ENCODE peak calls at places on chromosomes 6 and 20, in five cellular contexts. N, G, P, D and O are unnamed samples.

GRCh38 chr6:47376930-47377329 is 67.2 kb upstream of the TNFRSF21 start:
- DNase-seq in N (no peak), G (no peak), P (no peak), D (no peak), O (no peak)

GRCh38 chr6:44127186-44128019 is at the start of the genes MRPL14 and TMEM63B:
- DNase-seq in N (peak), G (peak), P (peak), D (peak), O (peak)

GRCh38 chr6:111792914-111793700 is 80.1 kb downstream of the FYN start:
- DNase-seq in N (no peak), G (no peak), P (no peak), D (peak), O (no peak)

GRCh38 chr20:48051810-48052491 is 266.7 kb upstream of the SULF2 start:
- DNase-seq in N (no peak), G (no peak), P (peak), D (peak), O (no peak)

GRCh38 chr6:6901205-6901719 is 206.5 kb upstream of the RREB1 start:
- DNase-seq in N (no peak), G (no peak), P (no peak), D (no peak), O (no peak)

GRCh38 chr6:111080713-111081112 is 6.6 kb upstream of the SLC16A10 start:
- DNase-seq in N (no peak), G (no peak), P (no peak), D (no peak), O (no peak)

GRCh38 chr6:2209226-2209809 is 36.1 kb downstream of the GMDS start:
- DNase-seq in N (no peak), G (peak), P (peak), D (peak), O (no peak)

GRCh38 chr6:3410385-3411360 is 46.2 kb downstream of the SLC22A23 start:
- DNase-seq in N (peak), G (peak), P (peak), D (peak), O (peak)

GRCh38 chr6:56714982-56715456 is 72.3 kb upstream of the DST start:
- DNase-seq in N (no peak), G (no peak), P (peak), D (peak), O (no peak)

GRCh38 chr20:25005220-25005619 is 12.7 kb upstream of the APMAP start:
- DNase-seq in N (peak), G (no peak), P (peak), D (no peak), O (no peak)

GRCh38 chr6:151553416-151554158 is 59.8 kb downstream of the CCDC170 start:
- DNase-seq in N (no peak), G (no peak), P (no peak), D (no peak), O (no peak)

GRCh38 chr6:6006428-6007310 is at the start of gene NRN1:
- DNase-seq in N (no peak), G (no peak), P (peak), D (no peak), O (no peak)

GRCh38 chr6:136405410-136406029 is 115.9 kb upstream of the BCLAF1 start:
- DNase-seq in N (no peak), G (no peak), P (no peak), D (no peak), O (no peak)

GRCh38 chr6:144331610-144332009 is 46.5 kb downstream of the UTRN start:
- DNase-seq in N (no peak), G (no peak), P (peak), D (no peak), O (no peak)

GRCh38 chr20:24318569-24319352 is 150.7 kb upstream of the SYNDIG1 start:
- DNase-seq in N (no peak), G (no peak), P (no peak), D (no peak), O (no peak)

GRCh38 chr6:38018755-38019165 is 199.2 kb downstream of the ZFAND3 start:
- DNase-seq in N (no peak), G (no peak), P (no peak), D (no peak), O (no peak)
- TF ChIP-seq CTCF in N (no peak), G (no peak), P (no peak), D (peak), O (no peak)

DNA sequence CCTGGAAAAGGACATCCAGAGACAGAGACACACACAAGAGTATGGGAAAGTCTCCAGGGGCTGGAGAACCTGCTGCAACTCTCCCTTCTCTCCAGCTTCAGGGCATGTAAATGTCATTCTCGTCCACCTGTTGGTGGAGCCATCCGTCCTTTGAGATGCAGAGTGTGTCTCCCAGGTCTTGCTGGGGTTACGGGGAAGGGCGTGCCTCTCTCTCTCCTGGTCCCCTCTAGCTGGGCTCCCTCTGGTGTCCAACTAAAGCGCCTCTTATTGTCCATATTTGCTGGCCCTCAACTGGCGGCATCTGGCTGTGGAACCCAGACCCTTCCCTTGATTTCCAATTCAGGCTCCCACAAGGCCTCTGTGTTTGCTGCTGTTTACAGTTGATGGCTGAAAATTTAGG is 244.1 kb downstream of the BMP7 start:
- DNase-seq in N (no peak), G (no peak), P (no peak), D (no peak), O (no peak)
- TF ChIP-seq CTCF in N (no peak), G (no peak), P (no peak), D (no peak), O (no peak)

GRCh38 chr6:169421890-169422289 is 168.2 kb upstream of the THBS2 start:
- DNase-seq in N (no peak), G (no peak), P (no peak), D (no peak), O (no peak)

GRCh38 chr6:169424149-169424804 is 170.6 kb upstream of the THBS2 start:
- DNase-seq in N (no peak), G (no peak), P (no peak), D (no peak), O (no peak)

GRCh38 chr6:169417101-169417500 is 163.5 kb upstream of the THBS2 start:
- DNase-seq in N (no peak), G (no peak), P (no peak), D (no peak), O (no peak)

GRCh38 chr6:169424821-169425240 is 171.2 kb upstream of the THBS2 start:
- DNase-seq in N (no peak), G (no peak), P (peak), D (no peak), O (no peak)

DNA sequence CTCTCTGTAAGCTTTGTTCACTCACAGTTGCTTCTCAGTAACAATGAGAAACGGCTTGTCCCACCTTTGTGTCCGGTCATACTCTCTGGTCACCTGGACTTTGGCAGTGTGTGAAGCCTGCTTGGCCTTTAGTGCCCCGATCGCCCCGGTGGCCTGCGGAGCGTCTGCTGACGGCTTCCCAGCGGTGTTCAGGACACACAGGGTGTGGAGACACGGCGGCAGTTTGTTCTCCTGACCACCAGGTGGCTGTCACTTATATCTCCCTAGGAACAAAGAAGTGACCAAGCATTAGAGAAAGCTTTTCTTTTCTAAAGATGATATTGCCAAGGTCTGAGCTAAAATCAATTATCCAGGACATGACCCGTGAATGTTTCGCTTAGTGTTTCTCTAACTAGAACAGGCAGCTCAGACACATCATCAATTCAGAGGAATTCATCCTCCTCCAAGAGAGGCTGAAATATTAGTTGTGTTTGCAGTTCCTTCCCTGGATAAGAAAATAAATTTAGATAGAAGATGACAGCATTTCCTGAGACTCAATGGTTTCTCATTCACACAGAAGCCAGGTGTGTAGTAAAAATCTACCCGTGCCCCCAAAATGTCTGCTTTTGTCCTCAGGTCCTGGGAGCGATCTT is 167.4 kb upstream of the THBS2 start:
- DNase-seq in N (no peak), G (no peak), P (peak), D (peak), O (peak)
- TF ChIP-seq CTCF in N (no peak), G (no peak), P (peak), D (peak), O (peak)

DNA sequence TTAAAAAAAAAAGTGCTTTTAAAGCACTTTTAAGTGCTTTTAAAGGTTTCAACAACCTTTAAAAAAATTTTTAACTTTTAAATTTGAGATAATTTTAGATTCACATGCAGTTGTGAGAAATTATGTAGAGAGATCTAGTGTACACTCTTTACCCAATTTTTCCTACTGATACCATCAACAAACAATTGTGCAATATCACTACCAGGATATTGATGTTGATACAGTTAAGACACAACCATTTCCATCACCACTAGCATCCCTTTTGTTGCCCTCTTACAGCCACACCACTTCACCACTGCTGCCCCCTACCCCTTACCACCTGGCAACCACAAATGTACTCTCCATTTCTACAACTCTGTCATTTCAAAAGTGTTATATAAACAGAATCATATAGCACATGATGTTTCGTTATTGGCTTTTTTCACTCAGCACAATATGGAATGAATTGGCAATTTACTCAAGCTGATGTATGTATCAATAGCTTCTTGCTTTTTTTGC is 23.0 kb upstream of the DCBLD1 start:
- DNase-seq in N (no peak), G (no peak), P (no peak), D (no peak), O (no peak)
- TF ChIP-seq CTCF in N (no peak), G (no peak), P (no peak), D (no peak), O (no peak)

GRCh38 chr20:60272790-60273189 is 314.6 kb downstream of the CDH26 start:
- DNase-seq in N (no peak), G (no peak), P (no peak), D (no peak), O (no peak)

GRCh38 chr20:60270341-60270740 is 312.1 kb downstream of the CDH26 start:
- DNase-seq in N (no peak), G (no peak), P (no peak), D (no peak), O (no peak)

GRCh38 chr20:60269571-60270162 is 311.4 kb downstream of the CDH26 start:
- DNase-seq in N (no peak), G (no peak), P (no peak), D (no peak), O (no peak)

GRCh38 chr20:60268502-60268901 is 310.3 kb downstream of the CDH26 start:
- DNase-seq in N (no peak), G (no peak), P (no peak), D (no peak), O (no peak)

GRCh38 chr20:60271597-60271996 is 313.4 kb downstream of the CDH26 start:
- DNase-seq in N (no peak), G (no peak), P (no peak), D (no peak), O (no peak)
- TF ChIP-seq CTCF in N (peak), G (no peak), P (peak), D (no peak), O (peak)

DNA sequence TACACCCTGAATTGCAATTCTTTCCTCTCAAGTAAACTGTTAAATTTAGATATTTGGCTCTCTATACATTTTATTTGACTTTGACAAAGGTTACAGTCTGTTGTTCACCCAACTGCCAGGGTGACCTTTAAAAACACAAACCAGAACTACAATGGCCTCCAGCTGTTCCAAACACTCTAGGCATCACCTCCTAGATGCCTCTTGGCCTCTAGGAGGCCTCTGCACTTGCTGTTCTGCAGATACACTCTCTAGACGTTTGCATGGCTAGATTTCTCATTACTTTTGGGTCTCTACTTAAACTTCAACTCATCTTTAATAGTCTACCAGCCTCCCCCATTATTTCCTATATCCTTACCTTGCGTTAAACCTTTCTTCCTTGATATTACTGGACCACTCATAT is 102.8 kb upstream of the BEND3 start:
- DNase-seq in N (no peak), G (no peak), P (no peak), D (no peak), O (no peak)
- TF ChIP-seq CTCF in N (no peak), G (no peak), P (no peak), D (peak), O (no peak)

DNA sequence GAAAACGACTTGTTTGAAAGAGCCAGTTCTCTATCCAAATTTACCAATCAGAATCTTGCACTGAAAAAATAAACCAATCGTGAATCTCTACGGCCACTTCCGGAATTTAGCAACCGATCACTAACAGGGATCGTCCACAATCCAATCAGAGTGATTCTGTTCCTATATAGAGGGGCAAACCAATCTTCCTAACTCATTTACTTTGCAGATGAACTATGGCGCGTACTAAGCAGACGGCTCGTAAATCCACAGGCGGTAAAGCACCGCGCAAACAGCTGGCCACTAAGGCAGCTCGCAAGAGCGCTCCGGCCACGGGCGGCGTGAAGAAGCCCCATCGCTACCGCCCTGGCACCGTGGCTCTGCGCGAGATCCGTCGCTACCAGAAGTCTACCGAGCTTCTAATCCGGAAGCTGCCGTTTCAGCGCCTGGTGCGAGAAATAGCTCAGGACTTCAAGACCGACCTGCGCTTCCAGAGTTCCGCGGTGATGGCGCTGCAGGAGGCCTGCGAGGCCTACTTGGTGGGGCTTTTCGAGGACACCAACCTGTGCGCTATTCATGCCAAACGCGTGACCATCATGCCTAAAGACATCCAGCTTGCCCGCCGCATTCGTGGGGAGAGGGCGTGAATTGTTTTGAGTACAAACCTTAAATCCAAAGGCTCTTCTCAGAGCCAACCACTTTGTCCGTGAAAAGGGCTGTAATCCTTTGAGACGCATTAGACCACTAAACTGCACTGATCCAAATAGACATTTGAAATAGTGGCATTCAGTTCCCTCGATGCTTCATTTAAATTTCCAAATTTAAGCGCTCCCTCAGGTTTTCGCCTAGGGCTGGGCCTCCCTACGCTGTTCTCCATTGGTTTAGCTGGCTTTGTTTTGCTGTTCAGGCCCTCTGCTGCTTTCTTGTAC is 138.0 kb downstream of the HFE start:
- DNase-seq in N (no peak), G (no peak), P (peak), D (no peak), O (peak)
- TF ChIP-seq CTCF in N (no peak), G (no peak), P (peak), D (no peak), O (peak)

DNA sequence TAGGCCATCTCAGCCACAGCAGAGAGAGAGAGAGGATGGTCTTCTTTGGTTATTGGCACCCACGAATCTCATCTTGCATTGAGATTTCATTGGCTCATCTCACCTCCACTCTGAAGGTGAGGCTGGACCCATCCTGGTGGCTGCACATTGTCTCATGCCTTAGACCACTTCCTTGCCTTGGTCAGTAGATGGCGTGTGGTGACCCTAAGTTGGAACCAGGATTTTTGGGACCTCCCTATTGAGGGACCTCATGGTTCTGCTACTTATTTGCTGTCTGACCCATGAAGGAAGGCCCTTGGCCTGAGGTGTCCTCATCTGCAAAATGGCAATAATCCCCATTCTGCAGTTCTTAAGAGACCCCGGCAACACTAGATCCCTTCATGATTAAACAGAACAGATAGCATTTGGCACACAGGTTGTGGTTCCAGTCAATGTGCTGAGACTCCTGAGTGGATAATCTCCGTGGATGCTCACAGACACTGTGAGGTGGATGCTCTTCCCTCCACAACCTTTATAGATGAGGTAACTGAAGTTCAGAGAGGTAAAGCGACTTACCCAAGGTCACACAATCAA is 21.5 kb upstream of the AAR2 start:
- DNase-seq in N (no peak), G (no peak), P (peak), D (no peak), O (no peak)
- TF ChIP-seq CTCF in N (peak), G (peak), P (peak), D (peak), O (peak)

GRCh38 chr20:35264755-35265154 is 13.2 kb downstream of the MMP24OS start:
- DNase-seq in N (no peak), G (no peak), P (no peak), D (no peak), O (no peak)
- TF ChIP-seq CTCF in N (no peak), G (no peak), P (peak), D (peak), O (no peak)

DNA sequence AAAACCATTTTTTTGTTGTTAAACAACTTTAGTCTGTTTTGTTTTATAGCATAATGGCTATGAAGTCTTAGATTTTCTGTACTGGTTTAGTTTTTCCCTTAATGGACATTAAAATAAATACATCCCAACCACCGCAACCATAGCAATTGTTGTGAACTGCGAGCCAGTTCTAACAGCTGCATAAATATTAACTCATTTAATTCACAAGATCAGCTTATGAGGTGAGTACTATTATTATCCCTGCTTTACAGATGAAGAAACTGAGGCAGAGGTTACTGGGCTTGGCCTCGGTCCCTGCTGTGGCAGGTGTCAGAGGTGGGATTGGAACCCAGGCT is 23.1 kb downstream of the MOCS3 start:
- DNase-seq in N (no peak), G (no peak), P (no peak), D (no peak), O (no peak)
- TF ChIP-seq CTCF in N (no peak), G (peak), P (no peak), D (no peak), O (peak)